ENCODE peak calls at places on chromosome 18, in four cellular contexts. C is GM23248, N is SK-N-SH, R is HCT116. V is an unnamed sample.

GRCh38 chr18:69580107-69580506 is 179.4 kb downstream of the DOK6 start:
- DNase-seq in N (no peak), C (peak), R (no peak), V (peak)

GRCh38 chr18:41150316-41150715 is 804.7 kb upstream of the PIK3C3 start:
- DNase-seq in N (no peak), R (no peak), C (no peak), V (peak)

GRCh38 chr18:68456985-68457384 is 257.9 kb downstream of the TMX3 start:
- DNase-seq in N (no peak), R (no peak), C (no peak), V (no peak)

GRCh38 chr18:79862562-79862961 is 64.8 kb downstream of the KCNG2 start:
- DNase-seq in C (no peak), N (no peak), R (no peak), V (no peak)

GRCh38 chr18:76491801-76492668 is 3.0 kb downstream of the ZNF516 start:
- DNase-seq in C (peak), R (no peak), N (peak), V (no peak)

GRCh38 chr18:39780774-39781173 is 2174.3 kb upstream of the PIK3C3 start:
- DNase-seq in C (no peak), N (no peak), R (no peak), V (no peak)

GRCh38 chr18:2914844-2915243 is 68.0 kb downstream of the EMILIN2 start:
- DNase-seq in R (no peak), C (peak), N (no peak), V (no peak)

GRCh38 chr18:48897531-48897930 is 53.2 kb downstream of the SMAD7 start:
- DNase-seq in C (peak), N (no peak), R (no peak), V (no peak)

GRCh38 chr18:5518899-5519371 is 24.9 kb downstream of the EPB41L3 start:
- DNase-seq in C (peak), N (no peak), R (no peak), V (no peak)

GRCh38 chr18:55322176-55322735 is 265.7 kb downstream of the TCF4 start:
- DNase-seq in N (peak), C (peak), R (no peak), V (peak)

GRCh38 chr18:48889981-48890735 is 60.6 kb downstream of the SMAD7 start:
- DNase-seq in C (no peak), R (no peak), N (no peak), V (no peak)

GRCh38 chr18:74436158-74436755 is 20.9 kb downstream of the DIPK1C start:
- DNase-seq in N (no peak), R (no peak), C (no peak), V (no peak)

GRCh38 chr18:59159986-59160385 is 20.3 kb downstream of the SEC11C start:
- DNase-seq in N (no peak), C (no peak), R (no peak), V (no peak)

GRCh38 chr18:8212893-8213805 is 396.1 kb upstream of the RAB12 start:
- DNase-seq in R (no peak), N (no peak), C (peak), V (no peak)

GRCh38 chr18:45270289-45270771 is 344.9 kb upstream of the SLC14A2 start:
- DNase-seq in R (no peak), C (peak), N (no peak), V (no peak)

GRCh38 chr18:79447703-79448367 is 52.1 kb downstream of the NFATC1 start:
- DNase-seq in R (no peak), C (no peak), N (no peak), V (no peak)

GRCh38 chr18:27750014-27750413 is 426.9 kb downstream of the CDH2 start:
- DNase-seq in N (peak), C (peak), R (peak), V (peak)

GRCh38 chr18:79507076-79507545 is 111.4 kb downstream of the NFATC1 start:
- DNase-seq in R (no peak), C (peak), N (peak), V (no peak)

GRCh38 chr18:2104620-2105462 is 466.5 kb downstream of the METTL4 start:
- DNase-seq in R (peak), N (peak), C (peak), V (peak)

GRCh38 chr18:53906681-53907080 is 317.8 kb downstream of the MBD2 start:
- DNase-seq in C (peak), N (no peak), R (no peak), V (no peak)

GRCh38 chr18:36412778-36413177 is 115.3 kb downstream of the FHOD3 start:
- DNase-seq in N (peak), R (no peak), C (peak), V (peak)

GRCh38 chr18:7116832-7117389 is 686 bp downstream of the LAMA1 start:
- DNase-seq in R (no peak), C (peak), N (peak), V (no peak)

GRCh38 chr18:7122376-7122775 is 4.8 kb upstream of the LAMA1 start:
- DNase-seq in N (no peak), R (no peak), C (no peak), V (no peak)

GRCh38 chr18:7116001-7116831 is 1.4 kb downstream of the LAMA1 start:
- DNase-seq in C (peak), N (peak), R (no peak), V (no peak)

GRCh38 chr18:7117390-7118355 is at the start of gene LAMA1:
- DNase-seq in N (peak), R (no peak), C (peak), V (no peak)
- H3K4me2 ChIP-seq in N (peak), R (no peak), C (peak), V (peak)

DNA sequence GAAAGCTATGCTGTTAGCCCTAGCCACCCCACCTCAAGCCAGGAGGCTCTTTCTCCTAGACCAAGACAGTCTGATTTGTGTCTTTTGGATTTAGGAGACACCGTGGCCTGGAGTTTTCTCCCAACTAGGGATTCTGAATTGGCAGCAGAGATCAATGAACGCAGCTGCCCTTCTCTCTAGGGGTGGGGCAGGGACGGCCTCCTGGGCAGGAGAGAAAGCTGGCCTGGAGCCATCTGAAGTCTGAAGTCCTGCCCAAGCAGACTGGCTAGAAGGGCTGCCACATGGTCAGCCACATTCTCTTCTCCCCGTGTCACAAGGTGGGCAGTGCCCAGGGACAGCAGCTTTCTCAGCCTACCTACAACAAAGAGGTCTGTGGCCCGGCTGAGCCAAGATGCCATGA is 45.1 kb downstream of the PIEZO2 start:
- DNase-seq in C (no peak), N (no peak), R (no peak), V (no peak)
- TF ChIP-seq EZH2phosphoT487 in C (no peak), N (no peak), R (no peak), V (no peak)

DNA sequence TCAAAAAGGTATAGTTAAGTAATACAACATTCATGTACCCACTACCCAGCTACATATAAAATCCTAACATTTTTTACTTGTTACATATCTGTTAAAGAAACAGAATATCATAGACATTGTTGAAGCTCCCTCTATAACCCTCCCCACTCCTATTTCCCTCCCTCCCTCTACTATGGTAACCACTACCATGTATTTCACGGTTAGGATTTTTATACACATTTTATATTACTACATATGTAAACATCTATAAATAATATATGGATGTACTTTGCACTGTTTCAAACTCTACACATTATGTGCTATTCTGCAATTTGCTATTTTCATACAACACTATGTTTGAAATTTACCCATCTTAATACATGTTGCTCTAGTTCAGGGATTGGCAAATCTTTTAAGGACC is 36.3 kb downstream of the THOC1 start:
- DNase-seq in C (no peak), N (no peak), R (no peak), V (no peak)
- H3K4me2 ChIP-seq in C (no peak), N (no peak), R (no peak), V (no peak)

GRCh38 chr18:13264091-13264777 is 45.7 kb downstream of the LDLRAD4 start:
- DNase-seq in R (no peak), N (peak), C (no peak), V (no peak)
- TF ChIP-seq EZH2phosphoT487 in R (no peak), N (no peak), C (no peak), V (no peak)

GRCh38 chr18:10085405-10085804 is 171.6 kb downstream of the VAPA start:
- DNase-seq in R (no peak), C (no peak), N (peak), V (no peak)

GRCh38 chr18:10085876-10086275 is 172.1 kb downstream of the VAPA start:
- DNase-seq in N (no peak), R (no peak), C (no peak), V (no peak)

GRCh38 chr18:10088734-10089133 is 174.9 kb downstream of the VAPA start:
- DNase-seq in C (no peak), R (no peak), N (no peak), V (no peak)

GRCh38 chr18:10089881-10090280 is 176.1 kb downstream of the VAPA start:
- DNase-seq in C (no peak), R (no peak), N (no peak), V (no peak)

GRCh38 chr18:10086458-10086857 is 172.6 kb downstream of the VAPA start:
- DNase-seq in C (no peak), N (no peak), R (no peak), V (no peak)
- H3K4me2 ChIP-seq in C (no peak), N (no peak), R (no peak), V (no peak)

V was measured in MM.1S.